ENCODE peak calls at places on chromosomes 13 and 19, in seven cellular contexts. M, B, T, K, I, A and O are unnamed samples.

GRCh38 chr19:29858621-29859020 is 46.8 kb downstream of the CCNE1 start:
- DNase-seq in M (no peak), B (no peak), T (no peak), K (no peak), I (no peak), A (no peak), O (no peak)

GRCh38 chr19:3056454-3057016 is 5.8 kb downstream of the TLE5 start:
- DNase-seq in M (no peak), B (peak; percentile 79), T (no peak), K (no peak), I (no peak), A (peak; percentile 86), O (no peak)

GRCh38 chr13:75417647-75418046 is 64.3 kb downstream of the TBC1D4 start:
- DNase-seq in M (no peak), B (no peak), T (no peak), K (no peak), I (no peak), A (peak; percentile 41), O (no peak)

GRCh38 chr19:29879655-29879974 is 62.4 kb upstream of the URI1 start:
- DNase-seq in M (no peak), B (no peak), T (no peak), K (no peak), I (no peak), A (no peak), O (no peak)

GRCh38 chr19:33462112-33462726 is 59.4 kb downstream of the PEPD start:
- DNase-seq in M (no peak), B (no peak), T (no peak), K (peak; percentile 16), I (no peak), A (no peak), O (no peak)

GRCh38 chr13:49443327-49443688 is 556 bp downstream of the CAB39L start:
- DNase-seq in M (peak; percentile 40), B (no peak), T (no peak), K (no peak), I (no peak), A (no peak), O (peak; percentile 35)

GRCh38 chr13:52786747-52787146 is 47.1 kb upstream of the CNMD start:
- DNase-seq in M (no peak), B (no peak), T (no peak), K (no peak), I (no peak), A (no peak), O (no peak)

GRCh38 chr19:506404-507285 is 652 bp upstream of the TPGS1 start:
- DNase-seq in M (no peak), B (peak; percentile 100), T (peak; percentile 91), K (peak; percentile 98), I (peak; percentile 94), A (peak; percentile 84), O (peak; percentile 84)

GRCh38 chr19:32022946-32023832 is 322.2 kb upstream of the ZNF507 start:
- DNase-seq in M (no peak), B (no peak), T (no peak), K (no peak), I (no peak), A (no peak), O (no peak)

GRCh38 chr13:99314640-99315176 is 7.5 kb upstream of the GPR183 start:
- DNase-seq in M (no peak), B (no peak), T (peak; percentile 50), K (no peak), I (no peak), A (no peak), O (peak; percentile 28)

GRCh38 chr13:43787518-43787891 is 733 bp upstream of the ENOX1 start:
- DNase-seq in M (no peak), B (peak; percentile 26), T (peak; percentile 34), K (no peak), I (no peak), A (no peak), O (no peak)

GRCh38 chr13:109288151-109288709 is 498.2 kb downstream of the IRS2 start:
- DNase-seq in M (no peak), B (no peak), T (no peak), K (no peak), I (no peak), A (no peak), O (peak; percentile 25)

GRCh38 chr13:60410299-60410698 is 13.3 kb downstream of the TDRD3 start:
- DNase-seq in M (no peak), B (no peak), T (no peak), K (no peak), I (no peak), A (no peak), O (no peak)

GRCh38 chr13:57314897-57315520 is 148.0 kb downstream of the PRR20E start:
- DNase-seq in M (peak; percentile 27), B (peak; percentile 81), T (peak; percentile 5), K (no peak), I (no peak), A (no peak), O (no peak)

GRCh38 chr19:55486043-55486970 is 1.3 kb downstream of the NAT14 start:
- DNase-seq in M (no peak), B (no peak), T (no peak), K (no peak), I (no peak), A (no peak), O (no peak)

GRCh38 chr13:27186295-27186694 is 14.7 kb upstream of the USP12 start:
- DNase-seq in M (no peak), B (no peak), T (no peak), K (no peak), I (no peak), A (no peak), O (no peak)

GRCh38 chr13:37403776-37404497 is 194.6 kb downstream of the POSTN start:
- DNase-seq in M (no peak), B (no peak), T (peak; percentile 41), K (no peak), I (no peak), A (no peak), O (peak; percentile 92)

DNA sequence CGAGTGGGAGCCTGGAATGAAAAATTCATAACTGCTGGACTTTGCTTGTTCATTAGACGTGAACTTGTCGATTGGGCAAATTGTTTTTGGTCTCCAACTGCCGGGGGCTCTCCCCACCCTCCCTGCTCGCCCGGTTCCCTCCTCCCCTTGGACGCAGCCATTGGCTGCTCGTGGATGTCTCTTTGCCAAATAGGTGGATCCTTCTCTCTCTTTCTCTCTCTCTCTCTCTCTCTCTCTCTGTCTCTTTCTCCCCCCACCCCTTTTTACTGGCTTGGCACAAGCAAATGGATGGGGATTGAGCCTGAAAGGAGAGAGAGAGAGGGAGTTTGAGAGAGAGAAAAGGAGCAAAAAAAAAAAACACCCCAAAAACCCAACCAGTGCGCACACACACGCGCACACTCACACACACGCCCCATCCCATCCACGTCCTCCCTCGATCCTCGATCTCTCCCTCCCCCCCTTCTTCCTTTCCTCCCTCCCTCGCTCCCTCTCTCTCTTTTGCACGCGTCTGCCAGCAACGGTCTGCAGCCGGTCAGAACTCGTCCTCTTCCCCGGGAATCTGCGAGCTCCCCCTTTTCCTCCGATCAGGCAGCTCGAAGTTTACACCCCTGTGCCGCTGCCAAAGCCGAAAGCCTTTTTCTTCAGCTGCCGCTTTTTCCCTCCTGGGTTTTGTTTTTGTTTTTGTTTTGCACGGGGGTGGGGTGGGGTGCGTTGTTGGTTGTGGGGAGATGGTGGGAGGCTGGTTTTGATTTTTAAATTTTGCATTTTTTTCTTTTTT is 27.8 kb downstream of the NFIX start:
- DNase-seq in M (no peak), B (peak; percentile 50), T (peak; percentile 45), K (peak; percentile 64), I (no peak), A (no peak), O (peak; percentile 95)
- H3K18ac ChIP-seq in M (no peak overlapping the region), B (no peak overlapping the region), T (peak overlapping the region; percentile 12), K (no peak overlapping the region), I (no peak overlapping the region), A (no peak overlapping the region), O (peak overlapping the region; percentile 52)

GRCh38 chr13:112132142-112132541 is 65.2 kb downstream of the SOX1 start:
- DNase-seq in M (no peak), B (no peak), T (no peak), K (no peak), I (no peak), A (no peak), O (no peak)

GRCh38 chr13:112132619-112133018 is 65.7 kb downstream of the SOX1 start:
- DNase-seq in M (no peak), B (no peak), T (no peak), K (no peak), I (no peak), A (no peak), O (no peak)

GRCh38 chr13:112131081-112131739 is 64.3 kb downstream of the SOX1 start:
- DNase-seq in M (no peak), B (no peak), T (no peak), K (no peak), I (no peak), A (no peak), O (no peak)

GRCh38 chr13:112133489-112134149 is 66.7 kb downstream of the SOX1 start:
- DNase-seq in M (peak; percentile 11), B (no peak), T (no peak), K (no peak), I (no peak), A (no peak), O (no peak)

GRCh38 chr13:112131740-112132113 is 64.8 kb downstream of the SOX1 start:
- DNase-seq in M (no peak), B (no peak), T (no peak), K (no peak), I (no peak), A (no peak), O (no peak)
- H3K4me2 ChIP-seq in M (no peak overlapping the region), B (no peak overlapping the region), T (no peak overlapping the region), K (no peak overlapping the region), I (no peak overlapping the region), A (no peak overlapping the region), O (no peak overlapping the region)

GRCh38 chr13:45297456-45298205 is 43.4 kb downstream of the TPT1 start:
- DNase-seq in M (no peak), B (no peak), T (no peak), K (no peak), I (no peak), A (no peak), O (no peak)

GRCh38 chr13:45299194-45299593 is 41.8 kb downstream of the TPT1 start:
- DNase-seq in M (no peak), B (no peak), T (no peak), K (no peak), I (no peak), A (no peak), O (peak; percentile 45)

GRCh38 chr13:45298206-45298505 is 42.8 kb downstream of the TPT1 start:
- DNase-seq in M (no peak), B (no peak), T (no peak), K (no peak), I (no peak), A (no peak), O (no peak)

GRCh38 chr13:45295536-45295935 is 45.4 kb downstream of the TPT1 start:
- DNase-seq in M (no peak), B (no peak), T (peak; percentile 29), K (no peak), I (no peak), A (no peak), O (peak; percentile 24)

DNA sequence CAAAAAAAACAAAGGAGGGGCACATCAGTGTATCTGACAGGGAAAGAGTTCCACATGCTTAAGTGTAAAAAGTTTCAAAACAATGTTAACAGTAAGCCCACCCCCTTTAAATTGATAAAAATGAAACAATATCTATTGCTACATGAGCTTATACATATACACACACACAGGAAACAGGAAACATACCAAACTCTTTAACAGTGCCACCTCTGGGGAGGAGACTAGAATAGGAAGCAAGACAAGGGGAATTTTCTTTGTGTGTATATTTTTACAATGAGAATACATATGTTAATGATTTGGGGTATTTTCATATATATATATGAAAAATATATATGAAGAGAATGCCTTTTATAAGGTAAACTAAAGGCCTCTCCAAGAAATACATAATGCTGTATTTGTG is 44.7 kb downstream of the TPT1 start:
- DNase-seq in M (no peak), B (no peak), T (no peak), K (no peak), I (no peak), A (no peak), O (peak; percentile 37)
- H3K18ac ChIP-seq in M (no peak overlapping the region), B (no peak overlapping the region), T (no peak overlapping the region), K (no peak overlapping the region), I (no peak overlapping the region), A (no peak overlapping the region), O (no peak overlapping the region)

GRCh38 chr19:53898166-53898565 is 10.9 kb upstream of the CACNG7 start:
- DNase-seq in M (no peak), B (no peak), T (no peak), K (no peak), I (no peak), A (no peak), O (no peak)
- H3K4me2 ChIP-seq in M (peak overlapping the region; percentile 81), B (peak overlapping the region; percentile 99), T (no peak overlapping the region), K (peak overlapping the region; percentile 65), I (peak overlapping the region; percentile 100), A (no peak overlapping the region), O (no peak overlapping the region)